ENCODE peak calls at places on chromosomes 5 and 9, in seven cellular contexts. Y is upper lobe of right lung, A is hepatocyte, T is GM12878, R is colonic mucosa, D is Caco-2, I is neural progenitor cell. W is an unnamed sample. For H3K36me3, the result is how much of the 10 kb centered on the place peaks cover.

GRCh38 chr5:126015244-126016054 is 407.8 kb upstream of the GRAMD2B start:
- DNase-seq in Y (no peak), A (no peak), T (no peak), R (no peak), D (no peak), I (no peak), W (no peak)

GRCh38 chr5:151664694-151665583 is 21.8 kb downstream of the SPARC start:
- DNase-seq in Y (no peak), A (no peak), T (no peak), R (peak), D (no peak), I (no peak), W (no peak)

GRCh38 chr5:124057815-124058231 is 545.8 kb downstream of the CSNK1G3 start:
- DNase-seq in Y (no peak), A (no peak), T (no peak), R (no peak), D (no peak), I (no peak), W (no peak)

GRCh38 chr5:159548517-159548916 is 218.2 kb upstream of the IL12B start:
- DNase-seq in Y (no peak), A (no peak), T (no peak), R (no peak), D (no peak), I (no peak), W (no peak)

GRCh38 chr9:128846680-128847030 is 17.1 kb upstream of the SPOUT1 start:
- DNase-seq in Y (no peak), A (no peak), T (no peak), R (no peak), D (no peak), I (no peak), W (no peak)

GRCh38 chr9:92663951-92664350 is 6.0 kb downstream of the IPPK start:
- DNase-seq in Y (peak), A (no peak), T (no peak), R (no peak), D (no peak), I (no peak), W (no peak)

GRCh38 chr9:123326662-123327093 is 29.3 kb upstream of the CRB2 start:
- DNase-seq in Y (no peak), A (no peak), T (no peak), R (no peak), D (no peak), I (no peak), W (no peak)

GRCh38 chr5:55225346-55225745 is 1.8 kb downstream of the MCIDAS start:
- DNase-seq in Y (no peak), A (no peak), T (no peak), R (no peak), D (no peak), I (no peak), W (no peak)

GRCh38 chr5:21236896-21237830 is 1249.2 kb upstream of the CDH18 start:
- DNase-seq in Y (no peak), A (no peak), T (no peak), R (no peak), D (no peak), I (no peak), W (no peak)

GRCh38 chr9:95572370-95573151 is 55.8 kb upstream of the PTCH1 start:
- DNase-seq in Y (no peak), A (no peak), T (no peak), R (no peak), D (no peak), I (no peak), W (no peak)

GRCh38 chr9:135093111-135093510 is 5.6 kb downstream of the OLFM1 start:
- DNase-seq in Y (no peak), A (no peak), T (no peak), R (no peak), D (no peak), I (no peak), W (no peak)

GRCh38 chr9:124045076-124045829 is 33.7 kb downstream of the LHX2 start:
- DNase-seq in Y (peak), A (peak), T (no peak), R (peak), D (no peak), I (peak), W (no peak)

GRCh38 chr5:118597448-118597847 is 390.9 kb downstream of the DTWD2 start:
- DNase-seq in Y (no peak), A (no peak), T (no peak), R (no peak), D (no peak), I (no peak), W (no peak)

GRCh38 chr5:101370240-101370639 is 467.2 kb upstream of the ST8SIA4 start:
- DNase-seq in Y (no peak), A (no peak), T (no peak), R (no peak), D (no peak), I (peak), W (no peak)

GRCh38 chr9:15697459-15697858 is 144.6 kb downstream of the CCDC171 start:
- DNase-seq in Y (no peak), A (no peak), T (no peak), R (no peak), D (no peak), I (no peak), W (no peak)

GRCh38 chr9:114037961-114038723 is 40.0 kb downstream of the AMBP start:
- DNase-seq in Y (no peak), A (no peak), T (no peak), R (peak), D (no peak), I (peak), W (peak)

GRCh38 chr5:172441262-172441751 is 13.0 kb downstream of the SH3PXD2B start:
- DNase-seq in Y (no peak), A (no peak), T (no peak), R (no peak), D (no peak), I (no peak), W (no peak)

GRCh38 chr5:132228241-132229035 is 785 bp upstream of the P4HA2 start:
- DNase-seq in Y (peak), A (peak), T (no peak), R (peak), D (peak), I (no peak), W (peak)

GRCh38 chr5:68255305-68256130 is 40.0 kb downstream of the PIK3R1 start:
- DNase-seq in Y (no peak), A (no peak), T (no peak), R (no peak), D (no peak), I (no peak), W (no peak)

GRCh38 chr9:76618762-76619161 is 145.5 kb upstream of the PCA3 start:
- DNase-seq in Y (no peak), A (no peak), T (no peak), R (no peak), D (no peak), I (no peak), W (no peak)

GRCh38 chr9:76621011-76621410 is 143.2 kb upstream of the PCA3 start:
- DNase-seq in Y (no peak), A (no peak), T (no peak), R (no peak), D (no peak), I (no peak), W (no peak)

GRCh38 chr9:76620586-76620985 is 143.7 kb upstream of the PCA3 start:
- DNase-seq in Y (no peak), A (no peak), T (no peak), R (no peak), D (no peak), I (no peak), W (no peak)

GRCh38 chr9:76617510-76618194 is 146.6 kb upstream of the PCA3 start:
- DNase-seq in Y (no peak), A (no peak), T (no peak), R (peak), D (no peak), I (no peak), W (peak)

GRCh38 chr9:76619645-76620044 is 144.6 kb upstream of the PCA3 start:
- DNase-seq in Y (no peak), A (no peak), T (no peak), R (no peak), D (no peak), I (no peak), W (no peak)
- H3K4me3 ChIP-seq in Y (no peak), A (no peak), T (no peak), R (no peak), D (no peak), I (no peak), W (no peak)

DNA sequence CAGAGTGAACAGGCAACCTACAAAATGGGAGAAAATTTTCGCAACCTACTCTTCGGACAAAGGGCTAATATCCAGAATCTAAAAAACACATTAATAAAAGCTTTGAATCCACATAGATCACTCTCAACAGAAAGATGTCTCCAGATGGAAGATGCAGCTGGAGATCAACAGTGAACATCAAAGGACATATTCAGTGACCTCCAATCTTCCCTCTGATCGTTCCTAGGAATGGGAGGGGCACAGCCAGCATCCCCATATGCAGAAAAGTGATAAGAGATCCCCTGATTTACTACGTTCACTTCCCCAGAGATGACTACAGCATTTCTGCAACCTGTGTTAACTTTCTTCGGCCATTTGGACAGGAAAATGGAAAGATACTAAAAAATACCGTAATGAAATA is 21.2 kb downstream of the OXCT1 start:
- DNase-seq in Y (no peak), A (no peak), T (no peak), R (no peak), D (no peak), I (no peak), W (no peak)
- H3K36me3 ChIP-seq in Y (under half), A (under half), T (under half), R (under half), D (under half), I (under half), W (under half)

GRCh38 chr5:1443145-1443543 is 2.1 kb downstream of the SLC6A3 start:
- DNase-seq in Y (no peak), A (no peak), T (no peak), R (no peak), D (no peak), I (no peak), W (no peak)

GRCh38 chr5:1445313-1445894 is at the start of gene SLC6A3:
- DNase-seq in Y (peak), A (peak), T (no peak), R (peak), D (no peak), I (peak), W (peak)

GRCh38 chr5:1443991-1444360 is 1.3 kb downstream of the SLC6A3 start:
- DNase-seq in Y (no peak), A (no peak), T (no peak), R (no peak), D (no peak), I (no peak), W (peak)

GRCh38 chr5:1445895-1446601 is 808 bp upstream of the SLC6A3 start:
- DNase-seq in Y (peak), A (no peak), T (no peak), R (no peak), D (no peak), I (peak), W (no peak)

GRCh38 chr5:1444361-1445189 is 665 bp downstream of the SLC6A3 start:
- DNase-seq in Y (no peak), A (no peak), T (no peak), R (no peak), D (no peak), I (peak), W (no peak)
- H3K4me3 ChIP-seq in Y (no peak), A (no peak), T (no peak), R (no peak), D (no peak), I (peak), W (no peak)

GRCh38 chr9:86901511-86901910 is 45.8 kb downstream of the GAS1 start:
- DNase-seq in Y (no peak), A (no peak), T (no peak), R (no peak), D (no peak), I (no peak), W (no peak)
- H3K36me3 ChIP-seq in Y (under half), A (under half), T (under half), R (under half), D (under half), I (under half), W (under half)